ENCODE peak calls at places on chromosome 13, in seven cellular contexts. One of them, this sample, is unnamed.

GRCh38 chr13:91153372-91153771 is 194.1 kb upstream of the MIR17HG start:
- DNase-seq in sigmoid colon: no peak
- DNase-seq in Peyer's patch: no peak
- DNase-seq in uterus: no peak
- DNase-seq in adrenal gland: no peak
- DNase-seq in prostate gland: no peak
- DNase-seq in A549: no peak
- DNase-seq in this sample: no peak

GRCh38 chr13:39016789-39017188 is 21.1 kb downstream of the PROSER1 start:
- DNase-seq in A549: peak; percentile 16
- DNase-seq in Peyer's patch: no peak
- DNase-seq in sigmoid colon: no peak
- DNase-seq in prostate gland: no peak
- DNase-seq in adrenal gland: no peak
- DNase-seq in uterus: no peak
- DNase-seq in this sample: peak; percentile 45

GRCh38 chr13:94362411-94362909 is 117.0 kb downstream of the DCT start:
- DNase-seq in prostate gland: peak; percentile 62
- DNase-seq in Peyer's patch: peak; percentile 35
- DNase-seq in uterus: peak; percentile 63
- DNase-seq in A549: peak; percentile 52
- DNase-seq in adrenal gland: peak; percentile 50
- DNase-seq in sigmoid colon: peak; percentile 82
- DNase-seq in this sample: peak; percentile 87

GRCh38 chr13:36341718-36342117 is 4.5 kb downstream of the SPART start:
- DNase-seq in Peyer's patch: no peak
- DNase-seq in prostate gland: no peak
- DNase-seq in adrenal gland: no peak
- DNase-seq in A549: no peak
- DNase-seq in sigmoid colon: no peak
- DNase-seq in uterus: no peak
- DNase-seq in this sample: no peak

GRCh38 chr13:91659583-91660415 is 261.4 kb downstream of the GPC5 start:
- DNase-seq in Peyer's patch: no peak
- DNase-seq in uterus: no peak
- DNase-seq in A549: no peak
- DNase-seq in adrenal gland: no peak
- DNase-seq in sigmoid colon: no peak
- DNase-seq in prostate gland: no peak
- DNase-seq in this sample: no peak

GRCh38 chr13:94351292-94352000 is 128.0 kb downstream of the DCT start:
- DNase-seq in A549: no peak
- DNase-seq in uterus: no peak
- DNase-seq in adrenal gland: no peak
- DNase-seq in prostate gland: no peak
- DNase-seq in sigmoid colon: no peak
- DNase-seq in Peyer's patch: no peak
- DNase-seq in this sample: no peak

GRCh38 chr13:48976677-48977625 is 1.2 kb downstream of the FNDC3A start:
- DNase-seq in A549: no peak
- DNase-seq in adrenal gland: no peak
- DNase-seq in sigmoid colon: no peak
- DNase-seq in Peyer's patch: peak; percentile 66
- DNase-seq in prostate gland: no peak
- DNase-seq in uterus: no peak
- DNase-seq in this sample: peak; percentile 33

GRCh38 chr13:84570831-84571230 is 688.6 kb upstream of the SLITRK1 start:
- DNase-seq in sigmoid colon: no peak
- DNase-seq in prostate gland: no peak
- DNase-seq in Peyer's patch: no peak
- DNase-seq in uterus: no peak
- DNase-seq in A549: no peak
- DNase-seq in adrenal gland: no peak
- DNase-seq in this sample: no peak

GRCh38 chr13:53068841-53069520 is 40.4 kb downstream of the OLFM4 start:
- DNase-seq in uterus: no peak
- DNase-seq in Peyer's patch: no peak
- DNase-seq in prostate gland: no peak
- DNase-seq in A549: no peak
- DNase-seq in adrenal gland: no peak
- DNase-seq in sigmoid colon: no peak
- DNase-seq in this sample: no peak

GRCh38 chr13:76610819-76611415 is 275.3 kb downstream of the KCTD12 start:
- DNase-seq in adrenal gland: no peak
- DNase-seq in sigmoid colon: no peak
- DNase-seq in uterus: no peak
- DNase-seq in prostate gland: no peak
- DNase-seq in A549: no peak
- DNase-seq in Peyer's patch: no peak
- DNase-seq in this sample: no peak

GRCh38 chr13:50589139-50589538 is 254.4 kb downstream of the DLEU7 start:
- DNase-seq in uterus: no peak
- DNase-seq in Peyer's patch: no peak
- DNase-seq in sigmoid colon: no peak
- DNase-seq in adrenal gland: peak; percentile 31
- DNase-seq in prostate gland: no peak
- DNase-seq in A549: no peak
- DNase-seq in this sample: no peak

GRCh38 chr13:112720251-112720650 is 30.4 kb downstream of the ATP11A start:
- DNase-seq in Peyer's patch: no peak
- DNase-seq in adrenal gland: no peak
- DNase-seq in sigmoid colon: no peak
- DNase-seq in uterus: no peak
- DNase-seq in prostate gland: no peak
- DNase-seq in A549: no peak
- DNase-seq in this sample: no peak

GRCh38 chr13:49627831-49628652 is at the start of gene ARL11:
- DNase-seq in A549: no peak
- DNase-seq in sigmoid colon: peak; percentile 76
- DNase-seq in uterus: no peak
- DNase-seq in adrenal gland: peak; percentile 52
- DNase-seq in Peyer's patch: peak; percentile 91
- DNase-seq in prostate gland: no peak
- DNase-seq in this sample: peak; percentile 19

GRCh38 chr13:26971990-26972888 is 199.4 kb downstream of the USP12 start:
- DNase-seq in Peyer's patch: peak; percentile 39
- DNase-seq in prostate gland: no peak
- DNase-seq in sigmoid colon: no peak
- DNase-seq in uterus: no peak
- DNase-seq in adrenal gland: no peak
- DNase-seq in A549: no peak
- DNase-seq in this sample: peak; percentile 84

GRCh38 chr13:74274946-74275345 is 140.7 kb upstream of the KLF12 start:
- DNase-seq in Peyer's patch: no peak
- DNase-seq in sigmoid colon: no peak
- DNase-seq in adrenal gland: no peak
- DNase-seq in prostate gland: no peak
- DNase-seq in uterus: no peak
- DNase-seq in A549: no peak
- DNase-seq in this sample: no peak

GRCh38 chr13:39451860-39452301 is 151.1 kb downstream of the LHFPL6 start:
- DNase-seq in Peyer's patch: no peak
- DNase-seq in prostate gland: no peak
- DNase-seq in sigmoid colon: peak; percentile 77
- DNase-seq in A549: no peak
- DNase-seq in uterus: peak; percentile 24
- DNase-seq in adrenal gland: peak; percentile 25
- DNase-seq in this sample: no peak

GRCh38 chr13:21894091-21894490 is 223.2 kb downstream of the FGF9 start:
- DNase-seq in Peyer's patch: no peak
- DNase-seq in sigmoid colon: no peak
- DNase-seq in adrenal gland: no peak
- DNase-seq in uterus: no peak
- DNase-seq in A549: no peak
- DNase-seq in prostate gland: no peak
- DNase-seq in this sample: no peak

GRCh38 chr13:48750588-48751383 is 97.1 kb downstream of the CYSLTR2 start:
- DNase-seq in adrenal gland: peak; percentile 62
- DNase-seq in uterus: peak; percentile 65
- DNase-seq in prostate gland: no peak
- DNase-seq in A549: no peak
- DNase-seq in Peyer's patch: no peak
- DNase-seq in sigmoid colon: peak; percentile 82
- DNase-seq in this sample: no peak

GRCh38 chr13:110869805-110870706 is 44.8 kb downstream of the ANKRD10 start:
- DNase-seq in adrenal gland: peak; percentile 95
- DNase-seq in uterus: peak; percentile 98
- DNase-seq in A549: peak; percentile 90
- DNase-seq in prostate gland: peak; percentile 57
- DNase-seq in Peyer's patch: no peak
- DNase-seq in sigmoid colon: peak; percentile 96
- DNase-seq in this sample: peak; percentile 92
- TF ChIP-seq POLR2A in adrenal gland: peak; percentile 74
- TF ChIP-seq POLR2A in uterus: peak; percentile 49
- TF ChIP-seq POLR2A in A549: no peak
- TF ChIP-seq POLR2A in prostate gland: peak; percentile 19
- TF ChIP-seq POLR2A in Peyer's patch: no peak
- TF ChIP-seq POLR2A in sigmoid colon: no peak
- TF ChIP-seq POLR2A in this sample: peak; percentile 36

DNA sequence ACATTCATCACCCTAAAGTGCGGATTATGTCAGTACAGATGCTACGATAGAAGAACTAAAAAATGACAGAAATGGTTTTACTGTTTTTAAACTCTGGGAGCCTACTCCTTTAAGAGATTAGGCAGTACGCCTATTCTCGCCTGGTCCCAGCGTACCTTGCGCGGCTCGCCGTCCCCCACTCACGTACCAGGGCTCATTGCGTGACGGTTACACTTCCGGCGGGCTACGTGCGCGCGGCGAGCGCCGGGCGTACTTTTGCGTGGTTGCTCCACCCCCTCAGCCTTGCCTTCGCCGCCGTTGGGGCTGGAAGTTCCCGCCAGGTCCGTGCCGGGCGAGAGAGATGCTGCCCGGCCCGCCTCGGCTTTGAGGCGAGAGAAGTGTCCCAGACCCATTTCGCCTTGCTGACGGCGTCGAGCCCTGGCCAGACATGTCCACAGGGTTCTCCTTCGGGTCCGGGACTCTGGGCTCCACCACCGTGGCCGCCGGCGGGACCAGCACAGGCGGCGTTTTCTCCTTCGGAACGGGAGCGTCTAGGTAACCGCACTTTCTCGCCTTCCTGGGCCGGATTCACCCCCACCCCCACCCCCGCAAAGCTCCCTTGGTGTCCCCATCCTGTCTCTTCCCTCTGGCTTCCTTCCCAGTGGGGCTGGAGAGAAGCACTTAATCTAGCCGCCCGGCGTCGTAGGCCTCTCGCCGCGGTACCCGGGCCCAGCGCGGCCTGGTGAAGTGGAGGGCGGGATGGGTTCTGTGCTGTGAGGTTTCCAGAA is at the start of gene NUP58:
- DNase-seq in uterus: peak; percentile 93
- DNase-seq in Peyer's patch: peak; percentile 94
- DNase-seq in prostate gland: peak; percentile 94
- DNase-seq in A549: peak; percentile 48
- DNase-seq in sigmoid colon: peak; percentile 98
- DNase-seq in adrenal gland: peak; percentile 96
- DNase-seq in this sample: peak; percentile 98
- TF ChIP-seq POLR2A in uterus: peak; percentile 82
- TF ChIP-seq POLR2A in Peyer's patch: peak; percentile 51
- TF ChIP-seq POLR2A in prostate gland: peak; percentile 91
- TF ChIP-seq POLR2A in A549: peak; percentile 83
- TF ChIP-seq POLR2A in sigmoid colon: peak; percentile 71
- TF ChIP-seq POLR2A in adrenal gland: peak; percentile 94
- TF ChIP-seq POLR2A in this sample: peak; percentile 96

DNA sequence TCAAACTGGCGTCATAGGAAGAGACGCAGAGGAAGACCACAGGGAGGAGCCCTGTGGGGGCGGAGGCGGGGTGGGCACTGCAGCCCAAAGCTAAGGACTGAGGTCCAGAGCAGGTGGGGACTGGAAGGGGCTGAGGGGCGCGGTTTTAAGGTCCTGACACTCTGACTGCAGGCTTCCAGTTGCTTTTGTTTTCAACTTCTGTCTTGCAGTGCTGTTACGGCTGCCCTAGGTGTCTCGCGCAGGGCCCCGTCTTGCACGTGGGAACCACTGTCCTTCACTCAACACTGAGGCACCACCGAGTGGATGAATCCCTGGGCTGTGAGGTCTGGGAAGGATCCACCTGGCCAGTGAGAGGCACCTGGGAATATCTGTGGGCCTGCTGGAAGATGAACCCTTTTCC is 76.0 kb downstream of the TEX29 start:
- DNase-seq in sigmoid colon: no peak
- DNase-seq in Peyer's patch: peak; percentile 9
- DNase-seq in A549: no peak
- DNase-seq in adrenal gland: peak; percentile 1
- DNase-seq in uterus: no peak
- DNase-seq in prostate gland: no peak
- DNase-seq in this sample: no peak
- TF ChIP-seq POLR2A in sigmoid colon: no peak
- TF ChIP-seq POLR2A in Peyer's patch: no peak
- TF ChIP-seq POLR2A in A549: no peak
- TF ChIP-seq POLR2A in adrenal gland: no peak
- TF ChIP-seq POLR2A in uterus: no peak
- TF ChIP-seq POLR2A in prostate gland: no peak
- TF ChIP-seq POLR2A in this sample: no peak

DNA sequence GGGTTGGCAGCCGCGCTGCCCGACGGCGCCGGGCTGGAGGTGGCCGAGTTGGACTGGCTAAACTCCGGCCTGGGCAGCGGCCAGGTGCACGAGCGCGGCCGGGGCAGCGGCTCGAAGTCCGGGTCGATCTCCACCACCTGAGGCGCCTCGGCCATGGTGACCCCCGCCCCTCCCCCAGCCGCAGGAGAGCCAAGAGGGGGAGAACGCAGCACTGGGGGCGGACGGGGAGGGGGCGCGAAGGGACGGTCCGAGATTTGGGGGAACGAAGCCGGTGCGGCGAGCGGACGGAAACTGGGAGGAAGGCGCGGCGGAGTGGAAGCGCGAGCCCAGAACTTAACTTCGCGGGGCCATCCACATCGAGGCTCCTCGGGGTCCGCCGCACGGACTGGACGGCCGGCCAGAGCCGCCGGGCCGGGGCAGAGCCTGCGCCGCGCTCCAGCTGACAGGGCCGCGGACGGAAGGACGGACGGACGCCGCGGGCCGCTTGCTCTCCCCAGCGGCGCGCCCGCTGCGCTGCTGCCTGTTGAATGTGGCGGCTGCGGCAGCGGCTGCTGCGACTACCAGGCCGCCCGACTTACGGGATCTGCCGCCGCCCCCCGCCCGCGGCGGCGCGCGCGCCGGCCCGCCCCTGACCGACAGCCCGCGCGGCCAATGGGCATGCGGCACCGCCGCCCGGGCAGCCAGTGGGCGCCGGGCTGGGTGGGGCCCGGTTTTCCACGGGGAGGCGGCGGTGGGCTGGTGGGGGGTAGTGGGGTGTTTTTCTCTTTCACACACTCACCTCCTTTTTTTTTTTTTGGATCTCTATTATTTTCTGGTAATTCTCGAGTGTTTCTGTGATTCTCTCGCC is at the start of gene FOXO1:
- DNase-seq in uterus: peak; percentile 88
- DNase-seq in sigmoid colon: peak; percentile 94
- DNase-seq in Peyer's patch: peak; percentile 87
- DNase-seq in A549: peak; percentile 89
- DNase-seq in adrenal gland: peak; percentile 94
- DNase-seq in prostate gland: peak; percentile 88
- DNase-seq in this sample: peak; percentile 92
- TF ChIP-seq POLR2A in uterus: peak; percentile 100
- TF ChIP-seq POLR2A in sigmoid colon: peak; percentile 14
- TF ChIP-seq POLR2A in Peyer's patch: peak; percentile 98
- TF ChIP-seq POLR2A in A549: peak; percentile 73
- TF ChIP-seq POLR2A in adrenal gland: peak; percentile 98
- TF ChIP-seq POLR2A in prostate gland: peak; percentile 95
- TF ChIP-seq POLR2A in this sample: peak; percentile 45